ENCODE peak calls at places on chromosomes 2 and 18, in eight cellular contexts. C is kidney, G is HuH-7, Z is BJ, X is HTR-8/SVneo, W is RKO, E is SHP77 treated with DMSO at 0.1 percent for 48 hours, F is NCI-H1092 treated with DMSO at 0.1 percent for 48 hours. O is an unnamed sample.

GRCh38 chr2:113084249-113085000 is 16.7 kb downstream of the IL1F10 start:
- DNase-seq in C (no peak), G (no peak), Z (no peak), X (no peak), W (peak), E (no peak), F (no peak), O (no peak)

GRCh38 chr2:5021148-5021547 is 671.0 kb upstream of the SOX11 start:
- DNase-seq in C (no peak), G (no peak), Z (no peak), X (no peak), W (no peak), E (peak), F (no peak), O (no peak)

GRCh38 chr2:8276071-8276470 is 405.8 kb upstream of the ID2 start:
- DNase-seq in C (no peak), G (no peak), Z (no peak), X (no peak), W (no peak), E (no peak), F (no peak), O (no peak)

GRCh38 chr18:3111523-3112240 is 98.7 kb upstream of the LPIN2 start:
- DNase-seq in C (no peak), G (no peak), Z (no peak), X (no peak), W (no peak), E (no peak), F (no peak), O (no peak)

GRCh38 chr2:237459741-237460174 is 27.3 kb upstream of the MLPH start:
- DNase-seq in C (no peak), G (no peak), Z (peak), X (peak), W (peak), E (no peak), F (no peak), O (no peak)

GRCh38 chr2:186780701-186781316 is 68.2 kb downstream of the ZSWIM2 start:
- DNase-seq in C (no peak), G (peak), Z (no peak), X (peak), W (no peak), E (no peak), F (peak), O (no peak)

GRCh38 chr2:136399667-136400316 is 281.8 kb upstream of the CXCR4 start:
- DNase-seq in C (no peak), G (no peak), Z (no peak), X (no peak), W (no peak), E (no peak), F (no peak), O (no peak)

GRCh38 chr2:98656800-98657199 is 48.4 kb downstream of the UNC50 start:
- DNase-seq in C (no peak), G (no peak), Z (no peak), X (no peak), W (no peak), E (no peak), F (no peak), O (peak)

GRCh38 chr2:224369028-224369632 is 32.8 kb downstream of the FAM124B start:
- DNase-seq in C (no peak), G (peak), Z (no peak), X (peak), W (peak), E (no peak), F (peak), O (no peak)

GRCh38 chr2:3278521-3279218 is 98.9 kb downstream of the EIPR1 start:
- DNase-seq in C (no peak), G (no peak), Z (no peak), X (no peak), W (no peak), E (no peak), F (no peak), O (no peak)

GRCh38 chr2:12717191-12717987 is 653 bp downstream of the TRIB2 start:
- DNase-seq in C (peak), G (peak), Z (no peak), X (peak), W (peak), E (peak), F (peak), O (peak)

GRCh38 chr2:29206941-29207340 is 91.7 kb downstream of the CLIP4 start:
- DNase-seq in C (no peak), G (peak), Z (no peak), X (no peak), W (no peak), E (no peak), F (no peak), O (no peak)

GRCh38 chr2:200861617-200862016 is 2.8 kb downstream of the CLK1 start:
- DNase-seq in C (no peak), G (no peak), Z (no peak), X (no peak), W (peak), E (no peak), F (no peak), O (no peak)

GRCh38 chr2:110768591-110768990 is 36.2 kb downstream of the ACOXL start:
- DNase-seq in C (no peak), G (no peak), Z (no peak), X (no peak), W (no peak), E (peak), F (peak), O (no peak)

GRCh38 chr2:64405476-64406406 is 48.2 kb upstream of the LGALSL start:
- DNase-seq in C (no peak), G (no peak), Z (peak), X (no peak), W (no peak), E (no peak), F (no peak), O (no peak)

GRCh38 chr18:9810994-9811393 is 74.8 kb upstream of the TXNDC2 start:
- DNase-seq in C (no peak), G (no peak), Z (no peak), X (no peak), W (no peak), E (no peak), F (no peak), O (no peak)

GRCh38 chr18:76314496-76314895 is 180.5 kb downstream of the ZNF516 start:
- DNase-seq in C (no peak), G (peak), Z (no peak), X (no peak), W (no peak), E (no peak), F (no peak), O (no peak)

GRCh38 chr2:48105848-48106247 is 199.6 kb upstream of the FBXO11 start:
- DNase-seq in C (no peak), G (no peak), Z (no peak), X (no peak), W (no peak), E (no peak), F (no peak), O (no peak)

GRCh38 chr18:34787931-34788532 is 77.9 kb downstream of the DTNA start:
- DNase-seq in C (no peak), G (peak), Z (no peak), X (peak), W (peak), E (peak), F (peak), O (peak)

GRCh38 chr2:17245921-17246320 is 272.3 kb downstream of the RAD51AP2 start:
- DNase-seq in C (no peak), G (no peak), Z (no peak), X (no peak), W (no peak), E (no peak), F (no peak), O (no peak)

GRCh38 chr2:43459455-43459854 is 136.4 kb downstream of the THADA start:
- DNase-seq in C (no peak), G (no peak), Z (no peak), X (no peak), W (no peak), E (no peak), F (no peak), O (no peak)

GRCh38 chr2:46717733-46718121 is 197.9 kb downstream of the MCFD2 start:
- DNase-seq in C (no peak), G (no peak), Z (no peak), X (no peak), W (no peak), E (no peak), F (no peak), O (no peak)

GRCh38 chr2:221554769-221555510 is 17.2 kb downstream of the EPHA4 start:
- DNase-seq in C (no peak), G (no peak), Z (no peak), X (no peak), W (no peak), E (no peak), F (no peak), O (no peak)

GRCh38 chr2:209426432-209426831 is 2.6 kb downstream of the MAP2 start:
- DNase-seq in C (no peak), G (no peak), Z (peak), X (no peak), W (no peak), E (peak), F (peak), O (no peak)

GRCh38 chr18:47912794-47913594 is 17.5 kb downstream of the SMAD2 start:
- DNase-seq in C (no peak), G (no peak), Z (no peak), X (no peak), W (no peak), E (no peak), F (no peak), O (no peak)

O was measured in effector CD4-positive, alpha-beta T cell.